ENCODE peak calls at places on chromosomes 5 and 9, in nine cellular contexts. G is IMR-90; J is head of caudate nucleus; N is heart left ventricle; D is heart right ventricle; R is left ventricle myocardium superior; W is T-helper 9 cell; X is NCI-H1105 treated with DMSO at 0.1 percent for 48 hours; S is stimulated activated naive B cell treated with anti-CD40 and anti-IgM and Interleukin-4, amounts not matched to agents 10 μg/mL and 1 μg/mL and 100 μg/mL, for 72 hours. E is an unnamed sample.

GRCh38 chr5:91277093-91277626 is 106.0 kb downstream of the ARRDC3 start:
- DNase-seq in G (no peak), J (no peak), N (no peak), D (no peak), R (no peak), W (no peak), X (no peak), S (no peak), E (no peak)

GRCh38 chr5:95086932-95087818 is 197.7 kb downstream of the MCTP1 start:
- DNase-seq in G (no peak), J (no peak), N (peak), D (no peak), R (no peak), W (no peak), X (no peak), S (no peak), E (no peak)

GRCh38 chr5:33343661-33344327 is 97.0 kb upstream of the TARS1 start:
- DNase-seq in G (peak), J (no peak), N (no peak), D (no peak), R (no peak), W (no peak), X (no peak), S (no peak), E (no peak)

GRCh38 chr9:21160178-21160577 is 6.3 kb downstream of the IFNA21 start:
- DNase-seq in G (no peak), J (no peak), N (no peak), D (no peak), R (no peak), W (no peak), X (no peak), S (no peak), E (no peak)

GRCh38 chr5:173242675-173243085 is 7.7 kb upstream of the NKX2-5 start:
- DNase-seq in G (no peak), J (no peak), N (peak), D (no peak), R (peak), W (no peak), X (no peak), S (no peak), E (no peak)

GRCh38 chr5:169547508-169547907 is 36.1 kb upstream of the SPDL1 start:
- DNase-seq in G (peak), J (no peak), N (no peak), D (no peak), R (no peak), W (no peak), X (no peak), S (no peak), E (no peak)

GRCh38 chr9:92506184-92506857 is 24.0 kb upstream of the ASPN start:
- DNase-seq in G (peak), J (no peak), N (no peak), D (no peak), R (peak), W (no peak), X (no peak), S (no peak), E (no peak)

GRCh38 chr9:106880863-106881262 is 17.9 kb downstream of the ZNF462 start:
- DNase-seq in G (peak), J (no peak), N (no peak), D (no peak), R (no peak), W (no peak), X (no peak), S (no peak), E (no peak)

GRCh38 chr5:25516136-25516535 is 871.4 kb upstream of the CDH10 start:
- DNase-seq in G (no peak), J (no peak), N (no peak), D (no peak), R (no peak), W (no peak), X (no peak), S (no peak), E (no peak)

GRCh38 chr5:139561655-139562451 is 714 bp downstream of the UBE2D2 start:
- DNase-seq in G (peak), J (peak), N (no peak), D (no peak), R (no peak), W (no peak), X (no peak), S (peak), E (peak)

GRCh38 chr5:124706729-124707361 is 39.6 kb downstream of the ZNF608 start:
- DNase-seq in G (peak), J (no peak), N (peak), D (peak), R (peak), W (no peak), X (peak), S (no peak), E (no peak)

GRCh38 chr5:43581398-43581797 is 21.6 kb upstream of the NNT start:
- DNase-seq in G (no peak), J (no peak), N (no peak), D (no peak), R (no peak), W (no peak), X (no peak), S (no peak), E (no peak)

GRCh38 chr5:57566914-57567313 is 84.3 kb upstream of the ACTBL2 start:
- DNase-seq in G (peak), J (no peak), N (no peak), D (no peak), R (no peak), W (no peak), X (no peak), S (peak), E (no peak)

GRCh38 chr9:137875846-137876245 is 1.7 kb upstream of the CACNA1B start:
- DNase-seq in G (no peak), J (no peak), N (no peak), D (no peak), R (no peak), W (no peak), X (no peak), S (no peak), E (no peak)

GRCh38 chr5:173535166-173535975 is 81.1 kb downstream of the BOD1 start:
- DNase-seq in G (peak), J (no peak), N (no peak), D (no peak), R (no peak), W (no peak), X (no peak), S (no peak), E (no peak)

GRCh38 chr5:39175273-39175955 is 43.9 kb downstream of the FYB1 start:
- DNase-seq in G (no peak), J (no peak), N (no peak), D (no peak), R (no peak), W (no peak), X (no peak), S (peak), E (no peak)

GRCh38 chr5:177320879-177321278 is 9.2 kb upstream of the MXD3 start:
- DNase-seq in G (no peak), J (no peak), N (no peak), D (no peak), R (no peak), W (no peak), X (no peak), S (no peak), E (no peak)

GRCh38 chr5:150489358-150490295 is 18.3 kb upstream of the NDST1 start:
- DNase-seq in G (peak), J (no peak), N (no peak), D (no peak), R (no peak), W (no peak), X (no peak), S (peak), E (no peak)

GRCh38 chr5:83721878-83722779 is 1.5 kb upstream of the HAPLN1 start:
- DNase-seq in G (peak), J (peak), N (peak), D (peak), R (peak), W (no peak), X (peak), S (no peak), E (no peak)